ENCODE peak calls at places on chromosomes 11 and 22, in nine cellular contexts. K is Calu3, M is endodermal cell, D is cardiac fibroblast, S is psoas muscle, Y is left ventricle myocardium inferior, A is prostate gland, L is nephron progenitor cell, V is stomach. E is an unnamed sample.

GRCh38 chr11:11618973-11619435 is 2.8 kb downstream of the GALNT18 start:
- DNase-seq in K (peak; percentile 20), M (peak; percentile 63), D (no peak), S (no peak), Y (no peak), A (no peak), L (no peak), V (no peak), E (no peak)

GRCh38 chr11:76745561-76746207 is 37.5 kb upstream of the TSKU start:
- DNase-seq in K (no peak), M (peak; percentile 73), D (no peak), S (no peak), Y (no peak), A (no peak), L (no peak), V (peak; percentile 66), E (no peak)

GRCh38 chr11:75237050-75237449 is 3.5 kb upstream of the TPBGL start:
- DNase-seq in K (no peak), M (peak; percentile 30), D (no peak), S (no peak), Y (no peak), A (no peak), L (no peak), V (no peak), E (no peak)

GRCh38 chr11:58927393-58928081 is 11.8 kb upstream of the GLYATL1 start:
- DNase-seq in K (peak; percentile 10), M (peak; percentile 98), D (no peak), S (no peak), Y (no peak), A (peak; percentile 37), L (peak; percentile 87), V (peak; percentile 56), E (no peak)

GRCh38 chr22:31945478-31945815 is 1.1 kb downstream of the YWHAH start:
- DNase-seq in K (no peak), M (no peak), D (no peak), S (no peak), Y (no peak), A (no peak), L (no peak), V (no peak), E (no peak)

GRCh38 chr22:42294034-42294985 is 23.9 kb upstream of the TCF20 start:
- DNase-seq in K (peak; percentile 73), M (peak; percentile 97), D (peak; percentile 55), S (no peak), Y (peak; percentile 53), A (peak; percentile 15), L (peak; percentile 91), V (peak; percentile 38), E (no peak)

GRCh38 chr22:38383417-38383816 is 66.2 kb upstream of the CSNK1E start:
- DNase-seq in K (no peak), M (no peak), D (no peak), S (no peak), Y (no peak), A (no peak), L (no peak), V (no peak), E (no peak)

GRCh38 chr11:134655189-134655937 is 243.3 kb upstream of the B3GAT1 start:
- DNase-seq in K (no peak), M (peak; percentile 38), D (no peak), S (no peak), Y (no peak), A (no peak), L (no peak), V (peak; percentile 13), E (no peak)

GRCh38 chr11:93570759-93571413 is 27.7 kb upstream of the SMCO4 start:
- DNase-seq in K (peak; percentile 18), M (no peak), D (peak; percentile 70), S (peak; percentile 25), Y (no peak), A (peak; percentile 10), L (no peak), V (no peak), E (no peak)

GRCh38 chr22:41620646-41621098 is at the start of gene DESI1:
- DNase-seq in K (peak; percentile 59), M (no peak), D (no peak), S (no peak), Y (no peak), A (no peak), L (no peak), V (no peak), E (no peak)

GRCh38 chr11:103805688-103806009 is 230.8 kb upstream of the DDI1 start:
- DNase-seq in K (no peak), M (no peak), D (peak; percentile 3), S (no peak), Y (no peak), A (no peak), L (no peak), V (no peak), E (no peak)

GRCh38 chr11:30016588-30017363 is at the start of gene KCNA4:
- DNase-seq in K (no peak), M (peak; percentile 85), D (no peak), S (no peak), Y (peak; percentile 34), A (no peak), L (peak; percentile 81), V (no peak), E (no peak)

GRCh38 chr22:27512283-27512761 is 289.2 kb downstream of the MN1 start:
- DNase-seq in K (peak; percentile 13), M (no peak), D (peak; percentile 98), S (peak; percentile 64), Y (peak; percentile 90), A (peak; percentile 15), L (no peak), V (peak; percentile 79), E (no peak)

GRCh38 chr11:6757373-6757967 is 14.3 kb downstream of the OR2AG2 start:
- DNase-seq in K (peak; percentile 37), M (peak; percentile 83), D (peak; percentile 76), S (peak; percentile 15), Y (peak; percentile 26), A (peak; percentile 20), L (peak; percentile 46), V (peak; percentile 63), E (no peak)

GRCh38 chr11:46808804-46809431 is 37.2 kb downstream of the CKAP5 start:
- DNase-seq in K (no peak), M (no peak), D (peak; percentile 63), S (no peak), Y (no peak), A (no peak), L (no peak), V (no peak), E (no peak)
- TF ChIP-seq CTCF in K (no peak), M (peak; percentile 55), D (peak; percentile 24), S (peak; percentile 16), Y (peak; percentile 36), A (no peak), L (no peak), V (no peak), E (no peak)

GRCh38 chr11:24496371-24496727 is 504 bp upstream of the LUZP2 start:
- DNase-seq in K (no peak), M (no peak), D (peak; percentile 4), S (no peak), Y (no peak), A (no peak), L (no peak), V (no peak), E (no peak)

GRCh38 chr11:24502425-24502824 is 5.6 kb downstream of the LUZP2 start:
- DNase-seq in K (no peak), M (no peak), D (no peak), S (no peak), Y (no peak), A (no peak), L (no peak), V (no peak), E (no peak)

DNA sequence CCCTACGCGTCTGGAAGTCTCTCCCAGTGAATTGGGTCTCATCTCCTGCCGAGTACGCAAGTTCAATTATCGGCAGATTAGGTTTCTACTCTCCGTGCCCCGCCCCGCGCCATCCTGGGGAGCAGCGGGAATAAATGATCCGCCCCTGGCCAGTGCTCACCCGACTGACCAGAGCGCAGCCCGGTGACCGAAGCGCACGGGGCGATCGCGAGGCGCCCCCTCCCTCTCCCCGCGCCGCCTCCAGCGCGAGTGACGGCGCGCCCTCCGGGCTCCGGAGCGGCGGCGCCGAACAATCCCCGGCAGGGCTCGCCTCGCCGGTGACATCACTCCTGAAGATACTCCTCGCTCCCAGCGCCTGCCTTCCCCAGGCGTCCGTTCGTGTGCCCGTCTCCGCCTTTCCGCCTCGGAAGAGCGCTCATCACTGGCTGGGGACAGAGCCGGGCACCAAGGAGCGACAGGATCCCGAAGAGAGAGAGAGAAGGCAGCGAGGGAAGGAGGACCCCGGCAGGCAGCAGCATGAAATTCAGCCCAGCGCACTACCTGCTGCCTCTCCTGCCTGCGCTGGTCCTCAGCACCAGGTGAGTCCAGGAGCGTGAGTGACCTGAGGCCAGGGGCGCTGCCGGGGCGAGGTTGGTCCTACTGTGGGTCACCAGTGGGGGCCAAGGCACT is at the start of gene LUZP2:
- DNase-seq in K (peak; percentile 53), M (peak; percentile 89), D (peak; percentile 18), S (peak; percentile 16), Y (no peak), A (peak; percentile 4), L (peak; percentile 77), V (no peak), E (no peak)
- TF ChIP-seq CTCF in K (no peak), M (peak; percentile 63), D (no peak), S (no peak), Y (no peak), A (no peak), L (no peak), V (no peak), E (no peak)

DNA sequence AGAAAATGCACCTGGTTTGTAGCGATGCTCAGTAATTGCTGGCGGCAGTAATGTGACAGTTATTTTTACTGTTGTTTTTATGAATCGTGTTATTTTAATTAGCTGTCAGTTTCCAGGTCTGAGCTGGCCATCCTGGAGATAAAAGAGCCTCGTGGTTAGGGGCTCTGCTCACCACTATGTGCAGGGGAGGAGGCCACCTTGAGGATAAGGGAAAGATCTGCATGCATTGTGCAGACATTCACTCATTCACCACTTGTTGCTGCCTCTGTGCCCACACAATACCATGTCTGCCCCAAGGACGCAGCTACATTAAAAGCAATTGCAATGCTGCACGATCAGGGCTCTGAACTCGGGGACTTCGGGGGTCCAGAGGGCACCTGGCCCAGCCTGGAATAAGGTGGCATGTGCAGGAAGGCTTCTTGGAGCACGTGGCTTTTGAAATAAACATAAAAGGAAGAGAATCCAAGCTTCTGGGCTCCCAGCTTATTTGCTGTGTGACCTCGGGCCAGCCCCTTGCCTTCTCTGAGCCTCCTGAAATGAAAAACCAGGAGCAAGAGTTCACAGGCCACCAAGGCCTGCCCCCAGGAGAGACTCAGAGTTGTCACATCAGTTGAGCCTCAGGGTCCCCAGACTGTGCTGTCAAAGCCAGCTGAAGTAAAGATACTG is 44.7 kb upstream of the SHISAL1 start:
- DNase-seq in K (no peak), M (peak; percentile 64), D (no peak), S (no peak), Y (peak; percentile 2), A (no peak), L (no peak), V (no peak), E (no peak)
- TF ChIP-seq CTCF in K (no peak), M (peak; percentile 62), D (peak; percentile 17), S (no peak), Y (no peak), A (no peak), L (no peak), V (no peak), E (no peak)

DNA sequence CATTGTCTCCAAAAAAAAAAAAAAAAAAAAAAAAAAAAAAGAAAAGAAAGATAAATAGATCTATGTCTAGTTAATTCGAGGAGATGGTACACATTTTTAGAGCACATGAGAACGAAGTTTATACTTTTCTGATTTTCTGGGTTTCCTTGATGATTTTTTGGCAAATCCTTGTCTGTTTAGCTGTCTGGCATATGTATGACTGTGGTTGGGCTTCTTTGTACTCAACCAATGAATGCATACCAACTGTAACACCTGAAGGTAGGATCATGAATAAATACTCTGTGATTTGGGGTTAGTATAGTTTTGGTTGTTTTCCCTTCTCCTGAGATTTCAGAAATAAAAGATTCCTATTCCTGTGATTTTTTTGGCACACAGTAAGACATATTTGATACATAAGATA is 63.1 kb downstream of the ARHGEF12 start:
- DNase-seq in K (no peak), M (no peak), D (no peak), S (no peak), Y (no peak), A (no peak), L (no peak), V (no peak), E (no peak)
- TF ChIP-seq CTCF in K (no peak), M (no peak), D (no peak), S (no peak), Y (no peak), A (no peak), L (no peak), V (no peak), E (no peak)

E was measured in activated B cell treated with CpG ODN at 0.5 μM for 24 hours.